ENCODE peak calls at places on chromosomes 12 and 14, in nine cellular contexts. One of them, this sample, is unnamed.
A peak's percentile ranks its signal among the peaks of the same experiment; 100 is the strongest.

GRCh38 chr12:52569726-52570125 is 3.9 kb downstream of the KRT74 start:
- DNase-seq in caudate nucleus: no peak
- DNase-seq in posterior cingulate gyrus: no peak
- DNase-seq in Peyer's patch: no peak
- DNase-seq in AML-193: no peak
- DNase-seq in astrocyte of the cerebellum: no peak
- DNase-seq in cortex of kidney: no peak
- DNase-seq in COLO829: no peak
- DNase-seq in SHP77: no peak
- DNase-seq in this sample: no peak

GRCh38 chr12:92571844-92572543 is 130.8 kb upstream of the PLEKHG7 start:
- DNase-seq in caudate nucleus: no peak
- DNase-seq in posterior cingulate gyrus: no peak
- DNase-seq in Peyer's patch: no peak
- DNase-seq in AML-193: no peak
- DNase-seq in astrocyte of the cerebellum: no peak
- DNase-seq in cortex of kidney: no peak
- DNase-seq in COLO829: no peak
- DNase-seq in SHP77: no peak
- DNase-seq in this sample: no peak

GRCh38 chr14:34926552-34926951 is 51.4 kb upstream of the BAZ1A start:
- DNase-seq in caudate nucleus: no peak
- DNase-seq in posterior cingulate gyrus: no peak
- DNase-seq in Peyer's patch: no peak
- DNase-seq in AML-193: no peak
- DNase-seq in astrocyte of the cerebellum: no peak
- DNase-seq in cortex of kidney: no peak
- DNase-seq in COLO829: peak; percentile 10
- DNase-seq in SHP77: no peak
- DNase-seq in this sample: no peak

GRCh38 chr12:95141305-95141704 is 67.9 kb upstream of the NR2C1 start:
- DNase-seq in caudate nucleus: no peak
- DNase-seq in posterior cingulate gyrus: no peak
- DNase-seq in Peyer's patch: no peak
- DNase-seq in AML-193: no peak
- DNase-seq in astrocyte of the cerebellum: no peak
- DNase-seq in cortex of kidney: no peak
- DNase-seq in COLO829: no peak
- DNase-seq in SHP77: no peak
- DNase-seq in this sample: no peak

GRCh38 chr14:105861985-105862465 is 335.6 kb downstream of the TMEM121 start:
- DNase-seq in caudate nucleus: no peak
- DNase-seq in posterior cingulate gyrus: no peak
- DNase-seq in Peyer's patch: peak; percentile 80
- DNase-seq in AML-193: no peak
- DNase-seq in astrocyte of the cerebellum: no peak
- DNase-seq in cortex of kidney: no peak
- DNase-seq in COLO829: no peak
- DNase-seq in SHP77: no peak
- DNase-seq in this sample: no peak

GRCh38 chr12:109255377-109255776 is 53.7 kb downstream of the FOXN4 start:
- DNase-seq in caudate nucleus: no peak
- DNase-seq in posterior cingulate gyrus: peak; percentile 18
- DNase-seq in Peyer's patch: no peak
- DNase-seq in AML-193: no peak
- DNase-seq in astrocyte of the cerebellum: no peak
- DNase-seq in cortex of kidney: no peak
- DNase-seq in COLO829: no peak
- DNase-seq in SHP77: no peak
- DNase-seq in this sample: no peak

GRCh38 chr14:93115069-93115919 is 431 bp downstream of the ITPK1 start:
- DNase-seq in caudate nucleus: peak; percentile 69
- DNase-seq in posterior cingulate gyrus: peak; percentile 80
- DNase-seq in Peyer's patch: peak; percentile 95
- DNase-seq in AML-193: peak; percentile 72
- DNase-seq in astrocyte of the cerebellum: peak; percentile 44
- DNase-seq in cortex of kidney: no peak
- DNase-seq in COLO829: peak; percentile 58
- DNase-seq in SHP77: peak; percentile 73
- DNase-seq in this sample: peak; percentile 87

GRCh38 chr12:55708695-55709233 is 1.1 kb upstream of the ITGA7 start:
- DNase-seq in caudate nucleus: no peak
- DNase-seq in posterior cingulate gyrus: no peak
- DNase-seq in Peyer's patch: no peak
- DNase-seq in AML-193: peak; percentile 28
- DNase-seq in astrocyte of the cerebellum: no peak
- DNase-seq in cortex of kidney: no peak
- DNase-seq in COLO829: no peak
- DNase-seq in SHP77: no peak
- DNase-seq in this sample: no peak

GRCh38 chr12:123602651-123603195 is 824 bp downstream of the DDX55 start:
- DNase-seq in caudate nucleus: no peak
- DNase-seq in posterior cingulate gyrus: no peak
- DNase-seq in Peyer's patch: no peak
- DNase-seq in AML-193: peak; percentile 42
- DNase-seq in astrocyte of the cerebellum: no peak
- DNase-seq in cortex of kidney: no peak
- DNase-seq in COLO829: peak; percentile 42
- DNase-seq in SHP77: no peak
- DNase-seq in this sample: no peak

This sample was measured in occipital lobe.